ENCODE peak calls at places on chromosomes 6 and 20, in seven cellular contexts. S, Q, T, U, Z, C and J are unnamed samples. For H3K4me1, the result is how much of the 10 kb centered on the place peaks cover.

GRCh38 chr20:49982346-49983122 is at the start of gene SNAI1:
- DNase-seq in C (peak), T (peak), Z (peak), U (peak), Q (no peak), S (peak), J (peak)

GRCh38 chr20:43900496-43900895 is 14.2 kb upstream of the TOX2 start:
- DNase-seq in Z (no peak), C (no peak), S (no peak), U (no peak), Q (no peak), T (no peak), J (no peak)

GRCh38 chr20:61886721-61887658 is 178.7 kb downstream of the TAF4 start:
- DNase-seq in Z (no peak), T (peak), Q (no peak), S (no peak), U (peak), C (no peak), J (peak)

GRCh38 chr20:24504331-24505285 is 35.2 kb downstream of the SYNDIG1 start:
- DNase-seq in Z (no peak), T (no peak), Q (no peak), S (no peak), C (no peak), U (no peak), J (no peak)

GRCh38 chr20:56628873-56629463 is at the start of gene TFAP2C:
- DNase-seq in C (peak), Z (peak), U (peak), Q (no peak), S (peak), T (peak), J (peak)

GRCh38 chr6:20402181-20403079 is 751 bp downstream of the E2F3 start:
- DNase-seq in U (peak), C (peak), T (peak), Q (peak), Z (peak), S (peak), J (peak)

GRCh38 chr6:118092086-118092485 is 185.0 kb downstream of the SLC35F1 start:
- DNase-seq in C (no peak), T (no peak), U (no peak), Q (no peak), Z (no peak), S (no peak), J (no peak)

GRCh38 chr6:3328145-3328544 is 69.4 kb downstream of the PSMG4 start:
- DNase-seq in S (peak), Z (no peak), T (no peak), C (no peak), U (no peak), Q (no peak), J (no peak)

GRCh38 chr6:48774276-48774675 is 663.3 kb upstream of the PTCHD4 start:
- DNase-seq in Z (no peak), Q (no peak), U (no peak), S (no peak), C (no peak), T (no peak), J (no peak)

GRCh38 chr6:146856296-146856695 is 257.5 kb downstream of the ADGB start:
- DNase-seq in T (no peak), C (no peak), Q (no peak), U (no peak), Z (no peak), S (no peak), J (no peak)

GRCh38 chr6:109304284-109305015 is 77.8 kb downstream of the CD164 start:
- DNase-seq in T (no peak), Q (no peak), U (no peak), Z (no peak), S (no peak), C (no peak), J (peak)

GRCh38 chr6:1035419-1035818 is 276.5 kb upstream of the FOXQ1 start:
- DNase-seq in T (no peak), U (no peak), C (no peak), Z (no peak), Q (no peak), S (no peak), J (no peak)

GRCh38 chr6:110398778-110399177 is 16.6 kb downstream of the DDO start:
- DNase-seq in C (no peak), Q (no peak), T (no peak), U (no peak), Z (no peak), S (no peak), J (no peak)

GRCh38 chr6:157608221-157609075 is 214.6 kb upstream of the SNX9 start:
- DNase-seq in Q (no peak), T (no peak), C (no peak), U (no peak), Z (no peak), S (no peak), J (no peak)

DNA sequence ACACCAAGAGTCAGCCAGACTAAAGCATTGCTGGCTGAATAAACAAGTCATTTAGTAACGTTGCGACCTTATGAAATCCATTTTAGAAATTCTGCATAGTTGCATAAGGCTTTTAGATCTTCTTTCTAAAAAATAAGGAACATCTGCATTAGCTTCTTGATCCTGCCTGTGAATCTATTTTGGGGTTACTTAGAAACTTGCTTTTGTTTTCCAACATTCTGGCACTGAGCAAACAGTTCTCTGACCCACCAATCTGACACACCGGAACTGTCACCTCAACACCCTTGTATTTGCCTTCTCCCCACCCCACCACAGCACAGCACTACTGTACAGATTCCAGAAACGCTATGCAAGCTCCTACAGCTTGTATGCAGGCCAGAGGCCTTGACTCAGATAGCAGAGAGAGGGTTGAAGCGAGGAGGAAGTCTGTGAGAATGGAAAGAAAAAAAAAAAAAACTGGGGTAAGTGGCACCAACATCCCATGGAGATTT is 55.0 kb downstream of the KIF13A start:
- DNase-seq in C (no peak), T (no peak), Q (no peak), U (peak), S (peak), Z (peak), J (no peak)
- H3K4me1 ChIP-seq in C (under half), T (under half), Q (under half), U (under half), S (half or more), Z (half or more), J (under half)

DNA sequence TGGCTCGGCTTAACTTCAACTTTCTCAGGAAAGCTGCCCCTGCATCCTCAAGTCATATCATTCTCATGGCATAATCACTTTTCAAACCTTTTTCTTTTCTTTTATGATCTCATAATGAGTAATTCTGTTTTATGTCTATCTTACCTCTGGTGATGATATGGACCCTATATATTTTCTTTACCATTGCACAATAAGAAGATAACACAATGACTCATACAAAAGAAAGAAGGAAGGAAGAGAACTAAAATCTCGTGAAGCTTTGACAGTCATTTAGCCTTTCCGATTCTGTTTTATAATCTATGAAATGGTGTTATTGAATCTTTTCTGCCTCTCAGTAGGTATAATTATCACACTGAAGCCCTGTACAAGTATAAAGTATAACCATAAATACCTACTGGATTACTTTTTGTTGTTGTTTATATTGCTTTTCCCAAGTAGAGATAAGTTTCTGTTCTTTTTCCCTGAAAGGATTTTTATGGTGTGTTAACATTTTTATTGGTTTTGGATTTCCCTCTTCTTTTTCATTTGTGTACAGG is 300.8 kb downstream of the LAMA2 start:
- DNase-seq in U (peak), C (no peak), T (peak), S (no peak), Z (no peak), Q (no peak), J (peak)
- H3K4me1 ChIP-seq in U (under half), C (under half), T (under half), S (under half), Z (under half), Q (under half), J (under half)

GRCh38 chr20:21214431-21214830 is 88.5 kb downstream of the KIZ start:
- DNase-seq in T (no peak), S (no peak), U (no peak), C (no peak), Z (no peak), Q (no peak), J (no peak)
- H3K4me1 ChIP-seq in T (under half), S (under half), U (under half), C (under half), Z (under half), Q (under half), J (under half)

DNA sequence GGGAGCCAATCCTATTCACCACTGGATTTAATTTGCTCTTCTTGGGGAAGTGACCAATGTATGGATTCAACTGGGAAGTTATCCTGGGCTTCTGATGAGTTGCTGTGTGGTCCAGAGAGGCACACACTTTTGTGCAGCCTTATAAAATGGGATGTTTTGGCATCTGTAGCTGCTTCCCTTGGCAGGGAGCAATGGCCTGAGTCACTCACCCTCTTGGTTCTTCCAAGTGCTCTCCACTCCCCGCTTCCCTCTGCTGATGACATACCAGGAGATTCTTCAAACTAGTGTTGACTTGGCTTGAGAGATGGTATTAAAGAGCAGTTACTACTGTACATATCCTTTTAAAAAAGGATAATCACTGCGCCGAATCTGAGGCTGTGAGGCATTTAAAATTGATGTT is 105.8 kb downstream of the JARID2 start:
- DNase-seq in Z (peak), C (no peak), Q (no peak), U (no peak), S (peak), T (no peak), J (no peak)
- H3K4me1 ChIP-seq in Z (under half), C (under half), Q (under half), U (under half), S (under half), T (under half), J (under half)

GRCh38 chr6:159102373-159103160 is 57.8 kb upstream of the TAGAP start:
- DNase-seq in U (no peak), T (no peak), Z (peak), S (no peak), Q (no peak), C (no peak), J (no peak)

GRCh38 chr6:159103396-159104162 is 58.8 kb upstream of the TAGAP start:
- DNase-seq in T (no peak), C (no peak), Q (no peak), U (no peak), Z (peak), S (no peak), J (no peak)

GRCh38 chr6:159100011-159100788 is 55.4 kb upstream of the TAGAP start:
- DNase-seq in T (no peak), U (no peak), Q (no peak), S (no peak), C (no peak), Z (peak), J (no peak)

GRCh38 chr6:159100789-159101182 is 56.0 kb upstream of the TAGAP start:
- DNase-seq in S (no peak), Z (peak), T (no peak), C (no peak), U (no peak), Q (no peak), J (peak)

DNA sequence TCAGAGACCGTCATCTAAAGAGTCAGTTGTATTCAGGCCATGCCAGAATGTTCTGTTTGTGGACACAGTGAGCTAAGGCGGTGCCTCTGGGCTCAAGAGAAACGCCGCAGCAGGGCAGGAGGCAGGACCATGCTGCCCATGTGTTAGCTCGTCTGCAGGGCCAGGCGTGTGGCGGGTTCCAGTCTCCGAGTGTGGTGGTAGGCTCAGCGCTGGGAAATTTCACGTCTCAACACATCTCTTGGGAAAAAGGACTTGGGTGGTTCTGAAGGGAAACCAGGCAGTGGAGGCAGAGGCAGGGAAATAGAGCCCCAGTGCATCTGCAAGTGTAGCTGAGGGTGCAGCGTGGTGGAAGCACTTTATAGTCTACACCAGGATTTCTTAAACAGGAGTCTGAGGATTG is 56.9 kb upstream of the TAGAP start:
- DNase-seq in U (no peak), Z (peak), T (no peak), S (no peak), Q (no peak), C (no peak), J (no peak)
- H3K4me1 ChIP-seq in U (under half), Z (under half), T (under half), S (under half), Q (under half), C (under half), J (under half)

GRCh38 chr6:52515219-52515960 is 61.5 kb downstream of the TRAM2 start:
- DNase-seq in C (no peak), U (no peak), T (no peak), Z (no peak), Q (no peak), S (no peak), J (no peak)

GRCh38 chr6:52516943-52517342 is 59.9 kb downstream of the TRAM2 start:
- DNase-seq in U (no peak), T (no peak), S (no peak), Q (no peak), Z (no peak), C (no peak), J (no peak)

GRCh38 chr6:52514514-52514913 is 62.3 kb downstream of the TRAM2 start:
- DNase-seq in C (no peak), Z (no peak), Q (no peak), T (peak), S (no peak), U (peak), J (no peak)

GRCh38 chr6:52517502-52518278 is 59.2 kb downstream of the TRAM2 start:
- DNase-seq in C (peak), Q (no peak), T (peak), Z (peak), U (peak), S (peak), J (peak)

DNA sequence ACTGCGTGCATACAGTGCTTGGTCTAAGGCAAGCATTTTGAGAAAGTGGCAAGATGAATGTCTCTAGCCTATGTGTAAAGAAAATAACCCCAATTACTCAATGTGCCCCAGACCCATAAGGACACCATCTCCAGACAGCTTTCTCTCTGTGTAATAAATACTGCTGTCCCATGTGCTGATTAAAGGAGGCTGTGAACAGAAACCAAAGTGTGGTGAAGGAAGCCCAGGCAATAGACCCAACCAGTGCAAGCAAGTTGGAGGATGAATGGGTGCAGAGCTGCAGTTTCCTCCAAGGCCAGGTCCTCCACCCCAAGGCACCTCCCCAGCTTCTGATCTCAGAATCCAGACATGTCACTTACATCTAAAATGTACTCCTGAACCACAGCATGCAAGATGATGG is 60.6 kb downstream of the TRAM2 start:
- DNase-seq in T (no peak), C (no peak), U (no peak), S (no peak), Q (no peak), Z (no peak), J (no peak)
- H3K4me1 ChIP-seq in T (half or more), C (under half), U (under half), S (half or more), Q (half or more), Z (under half), J (under half)

GRCh38 chr6:43876602-43877001 is 106.6 kb downstream of the VEGFA start:
- DNase-seq in C (no peak), Q (no peak), Z (no peak), T (no peak), S (no peak), U (no peak), J (no peak)
- H3K4me1 ChIP-seq in C (under half), Q (under half), Z (under half), T (under half), S (under half), U (under half), J (under half)

DNA sequence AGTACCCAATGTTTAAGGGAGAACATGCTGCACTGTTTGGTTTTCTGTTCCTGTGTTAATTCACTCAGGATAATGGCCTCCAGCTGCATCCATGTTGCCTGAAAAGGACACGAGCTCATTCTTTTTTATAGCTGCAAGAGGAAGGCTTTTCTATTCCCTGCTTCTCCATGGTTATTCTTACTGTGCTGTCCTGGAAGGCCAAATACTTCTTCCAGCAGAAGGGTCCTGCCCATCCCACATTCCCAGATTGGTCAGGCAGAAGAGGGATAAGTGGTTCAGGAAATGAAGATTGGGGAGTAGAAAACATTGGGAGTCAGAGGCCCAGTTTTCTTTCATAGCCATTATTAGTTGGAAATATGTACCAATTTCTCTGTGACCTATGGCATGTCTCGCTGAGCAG is 122.4 kb downstream of the TCP11 start:
- DNase-seq in S (no peak), T (no peak), U (no peak), Q (no peak), C (no peak), Z (peak), J (no peak)
- H3K4me1 ChIP-seq in S (under half), T (under half), U (under half), Q (under half), C (under half), Z (half or more), J (under half)